ENCODE peak calls at places on chromosomes 16 and 17, in ten cellular contexts. One of them, this sample, is unnamed.

GRCh38 chr17:19992803-19993713 is 15.4 kb upstream of the AKAP10 start:
- DNase-seq in heart left ventricle: peak; percentile 91
- DNase-seq in gastrocnemius medialis: peak; percentile 80
- DNase-seq in breast epithelium: peak; percentile 87
- DNase-seq in adrenal gland: peak; percentile 87
- DNase-seq in astrocyte of the spinal cord: peak; percentile 90
- DNase-seq in ovary: peak; percentile 88
- DNase-seq in mucosa of descending colon: peak; percentile 90
- DNase-seq in coronary artery: peak; percentile 90
- DNase-seq in epithelial cell of esophagus: peak; percentile 89
- DNase-seq in this sample: peak; percentile 88

GRCh38 chr16:57621521-57622268 is 6.7 kb upstream of the ADGRG1 start:
- DNase-seq in adrenal gland: no peak
- DNase-seq in heart left ventricle: peak; percentile 25
- DNase-seq in epithelial cell of esophagus: peak; percentile 87
- DNase-seq in mucosa of descending colon: no peak
- DNase-seq in ovary: no peak
- DNase-seq in astrocyte of the spinal cord: no peak
- DNase-seq in breast epithelium: peak; percentile 52
- DNase-seq in gastrocnemius medialis: no peak
- DNase-seq in coronary artery: no peak
- DNase-seq in this sample: no peak

GRCh38 chr17:30196504-30196903 is 39.0 kb downstream of the SLC6A4 start:
- DNase-seq in ovary: no peak
- DNase-seq in breast epithelium: no peak
- DNase-seq in coronary artery: no peak
- DNase-seq in gastrocnemius medialis: no peak
- DNase-seq in astrocyte of the spinal cord: no peak
- DNase-seq in adrenal gland: no peak
- DNase-seq in epithelial cell of esophagus: no peak
- DNase-seq in mucosa of descending colon: no peak
- DNase-seq in heart left ventricle: no peak
- DNase-seq in this sample: no peak

GRCh38 chr17:50234581-50234980 is 33.1 kb upstream of the COL1A1 start:
- DNase-seq in epithelial cell of esophagus: peak; percentile 77
- DNase-seq in coronary artery: no peak
- DNase-seq in adrenal gland: no peak
- DNase-seq in heart left ventricle: no peak
- DNase-seq in gastrocnemius medialis: no peak
- DNase-seq in mucosa of descending colon: no peak
- DNase-seq in breast epithelium: no peak
- DNase-seq in astrocyte of the spinal cord: no peak
- DNase-seq in ovary: no peak
- DNase-seq in this sample: no peak

GRCh38 chr17:45225964-45226530 is 4.4 kb downstream of the FMNL1 start:
- DNase-seq in ovary: no peak
- DNase-seq in breast epithelium: no peak
- DNase-seq in astrocyte of the spinal cord: no peak
- DNase-seq in heart left ventricle: peak; percentile 89
- DNase-seq in mucosa of descending colon: peak; percentile 82
- DNase-seq in epithelial cell of esophagus: peak; percentile 21
- DNase-seq in coronary artery: peak; percentile 74
- DNase-seq in gastrocnemius medialis: peak; percentile 72
- DNase-seq in adrenal gland: peak; percentile 70
- DNase-seq in this sample: no peak

GRCh38 chr16:55678061-55678935 is 22.5 kb downstream of the SLC6A2 start:
- DNase-seq in astrocyte of the spinal cord: no peak
- DNase-seq in adrenal gland: no peak
- DNase-seq in ovary: no peak
- DNase-seq in gastrocnemius medialis: no peak
- DNase-seq in coronary artery: no peak
- DNase-seq in breast epithelium: no peak
- DNase-seq in heart left ventricle: no peak
- DNase-seq in mucosa of descending colon: no peak
- DNase-seq in epithelial cell of esophagus: no peak
- DNase-seq in this sample: no peak

GRCh38 chr17:54063639-54064038 is 240.9 kb downstream of the KIF2B start:
- DNase-seq in astrocyte of the spinal cord: no peak
- DNase-seq in epithelial cell of esophagus: peak; percentile 87
- DNase-seq in coronary artery: no peak
- DNase-seq in ovary: no peak
- DNase-seq in adrenal gland: no peak
- DNase-seq in breast epithelium: no peak
- DNase-seq in mucosa of descending colon: no peak
- DNase-seq in heart left ventricle: no peak
- DNase-seq in gastrocnemius medialis: no peak
- DNase-seq in this sample: no peak

GRCh38 chr16:6548507-6548906 is 784.1 kb upstream of the RBFOX1 start:
- DNase-seq in astrocyte of the spinal cord: no peak
- DNase-seq in heart left ventricle: no peak
- DNase-seq in epithelial cell of esophagus: no peak
- DNase-seq in ovary: no peak
- DNase-seq in coronary artery: no peak
- DNase-seq in gastrocnemius medialis: no peak
- DNase-seq in adrenal gland: no peak
- DNase-seq in breast epithelium: no peak
- DNase-seq in mucosa of descending colon: no peak
- DNase-seq in this sample: no peak

GRCh38 chr17:17792551-17793377 is 44.0 kb downstream of the SREBF1 start:
- DNase-seq in astrocyte of the spinal cord: peak; percentile 85
- DNase-seq in adrenal gland: peak; percentile 49
- DNase-seq in coronary artery: no peak
- DNase-seq in epithelial cell of esophagus: no peak
- DNase-seq in mucosa of descending colon: no peak
- DNase-seq in ovary: peak; percentile 78
- DNase-seq in breast epithelium: no peak
- DNase-seq in heart left ventricle: no peak
- DNase-seq in gastrocnemius medialis: no peak
- DNase-seq in this sample: peak; percentile 91

GRCh38 chr17:35748323-35748960 is 4.6 kb downstream of the GAS2L2 start:
- DNase-seq in gastrocnemius medialis: no peak
- DNase-seq in astrocyte of the spinal cord: no peak
- DNase-seq in heart left ventricle: no peak
- DNase-seq in coronary artery: no peak
- DNase-seq in adrenal gland: peak; percentile 73
- DNase-seq in mucosa of descending colon: no peak
- DNase-seq in breast epithelium: no peak
- DNase-seq in epithelial cell of esophagus: peak; percentile 45
- DNase-seq in ovary: no peak
- DNase-seq in this sample: no peak

GRCh38 chr17:31310260-31310659 is 3.6 kb downstream of the EVI2B start:
- DNase-seq in breast epithelium: no peak
- DNase-seq in astrocyte of the spinal cord: no peak
- DNase-seq in gastrocnemius medialis: no peak
- DNase-seq in adrenal gland: no peak
- DNase-seq in ovary: no peak
- DNase-seq in heart left ventricle: no peak
- DNase-seq in coronary artery: no peak
- DNase-seq in mucosa of descending colon: peak; percentile 25
- DNase-seq in epithelial cell of esophagus: no peak
- DNase-seq in this sample: no peak

GRCh38 chr17:79595471-79595870 is 15.4 kb downstream of the RBFOX3 start:
- DNase-seq in epithelial cell of esophagus: no peak
- DNase-seq in mucosa of descending colon: no peak
- DNase-seq in gastrocnemius medialis: no peak
- DNase-seq in breast epithelium: no peak
- DNase-seq in astrocyte of the spinal cord: no peak
- DNase-seq in ovary: no peak
- DNase-seq in heart left ventricle: no peak
- DNase-seq in adrenal gland: no peak
- DNase-seq in coronary artery: no peak
- DNase-seq in this sample: no peak

GRCh38 chr16:75632857-75633256 is 9.8 kb upstream of the ADAT1 start:
- DNase-seq in ovary: no peak
- DNase-seq in epithelial cell of esophagus: no peak
- DNase-seq in coronary artery: no peak
- DNase-seq in mucosa of descending colon: no peak
- DNase-seq in astrocyte of the spinal cord: no peak
- DNase-seq in gastrocnemius medialis: no peak
- DNase-seq in adrenal gland: no peak
- DNase-seq in breast epithelium: no peak
- DNase-seq in heart left ventricle: no peak
- DNase-seq in this sample: no peak
- H3K4me3 ChIP-seq in ovary: no peak overlapping the region
- H3K4me3 ChIP-seq in epithelial cell of esophagus: no peak overlapping the region
- H3K4me3 ChIP-seq in coronary artery: no peak overlapping the region
- H3K4me3 ChIP-seq in mucosa of descending colon: no peak overlapping the region
- H3K4me3 ChIP-seq in astrocyte of the spinal cord: no peak overlapping the region
- H3K4me3 ChIP-seq in gastrocnemius medialis: no peak overlapping the region
- H3K4me3 ChIP-seq in adrenal gland: no peak overlapping the region
- H3K4me3 ChIP-seq in breast epithelium: no peak overlapping the region
- H3K4me3 ChIP-seq in heart left ventricle: no peak overlapping the region
- H3K4me3 ChIP-seq in this sample: no peak overlapping the region

GRCh38 chr16:74064120-74064735 is 232.4 kb upstream of the PSMD7 start:
- DNase-seq in coronary artery: no peak
- DNase-seq in astrocyte of the spinal cord: no peak
- DNase-seq in adrenal gland: no peak
- DNase-seq in epithelial cell of esophagus: no peak
- DNase-seq in heart left ventricle: no peak
- DNase-seq in mucosa of descending colon: no peak
- DNase-seq in breast epithelium: no peak
- DNase-seq in ovary: no peak
- DNase-seq in gastrocnemius medialis: no peak
- DNase-seq in this sample: no peak
- TF ChIP-seq CTCF in coronary artery: no peak
- TF ChIP-seq CTCF in astrocyte of the spinal cord: no peak
- TF ChIP-seq CTCF in adrenal gland: no peak
- TF ChIP-seq CTCF in epithelial cell of esophagus: no peak
- TF ChIP-seq CTCF in heart left ventricle: peak; percentile 21
- TF ChIP-seq CTCF in mucosa of descending colon: no peak
- TF ChIP-seq CTCF in breast epithelium: no peak
- TF ChIP-seq CTCF in ovary: no peak
- TF ChIP-seq CTCF in gastrocnemius medialis: no peak
- TF ChIP-seq CTCF in this sample: no peak

GRCh38 chr17:2243953-2244352 is 59.6 kb downstream of the SMG6 start:
- DNase-seq in heart left ventricle: no peak
- DNase-seq in coronary artery: no peak
- DNase-seq in mucosa of descending colon: no peak
- DNase-seq in gastrocnemius medialis: no peak
- DNase-seq in breast epithelium: no peak
- DNase-seq in ovary: no peak
- DNase-seq in adrenal gland: no peak
- DNase-seq in astrocyte of the spinal cord: no peak
- DNase-seq in epithelial cell of esophagus: no peak
- DNase-seq in this sample: no peak

GRCh38 chr17:2241823-2242222 is 61.8 kb downstream of the SMG6 start:
- DNase-seq in mucosa of descending colon: no peak
- DNase-seq in gastrocnemius medialis: no peak
- DNase-seq in breast epithelium: no peak
- DNase-seq in coronary artery: no peak
- DNase-seq in ovary: peak; percentile 29
- DNase-seq in epithelial cell of esophagus: no peak
- DNase-seq in astrocyte of the spinal cord: peak; percentile 83
- DNase-seq in adrenal gland: no peak
- DNase-seq in heart left ventricle: no peak
- DNase-seq in this sample: peak; percentile 94

GRCh38 chr17:2247005-2247404 is 56.6 kb downstream of the SMG6 start:
- DNase-seq in astrocyte of the spinal cord: no peak
- DNase-seq in ovary: no peak
- DNase-seq in adrenal gland: no peak
- DNase-seq in heart left ventricle: no peak
- DNase-seq in coronary artery: no peak
- DNase-seq in gastrocnemius medialis: no peak
- DNase-seq in mucosa of descending colon: no peak
- DNase-seq in epithelial cell of esophagus: no peak
- DNase-seq in breast epithelium: no peak
- DNase-seq in this sample: no peak

GRCh38 chr17:2240541-2240940 is 63.0 kb downstream of the SMG6 start:
- DNase-seq in adrenal gland: no peak
- DNase-seq in coronary artery: no peak
- DNase-seq in epithelial cell of esophagus: no peak
- DNase-seq in heart left ventricle: no peak
- DNase-seq in astrocyte of the spinal cord: no peak
- DNase-seq in mucosa of descending colon: no peak
- DNase-seq in gastrocnemius medialis: no peak
- DNase-seq in breast epithelium: no peak
- DNase-seq in ovary: no peak
- DNase-seq in this sample: no peak

DNA sequence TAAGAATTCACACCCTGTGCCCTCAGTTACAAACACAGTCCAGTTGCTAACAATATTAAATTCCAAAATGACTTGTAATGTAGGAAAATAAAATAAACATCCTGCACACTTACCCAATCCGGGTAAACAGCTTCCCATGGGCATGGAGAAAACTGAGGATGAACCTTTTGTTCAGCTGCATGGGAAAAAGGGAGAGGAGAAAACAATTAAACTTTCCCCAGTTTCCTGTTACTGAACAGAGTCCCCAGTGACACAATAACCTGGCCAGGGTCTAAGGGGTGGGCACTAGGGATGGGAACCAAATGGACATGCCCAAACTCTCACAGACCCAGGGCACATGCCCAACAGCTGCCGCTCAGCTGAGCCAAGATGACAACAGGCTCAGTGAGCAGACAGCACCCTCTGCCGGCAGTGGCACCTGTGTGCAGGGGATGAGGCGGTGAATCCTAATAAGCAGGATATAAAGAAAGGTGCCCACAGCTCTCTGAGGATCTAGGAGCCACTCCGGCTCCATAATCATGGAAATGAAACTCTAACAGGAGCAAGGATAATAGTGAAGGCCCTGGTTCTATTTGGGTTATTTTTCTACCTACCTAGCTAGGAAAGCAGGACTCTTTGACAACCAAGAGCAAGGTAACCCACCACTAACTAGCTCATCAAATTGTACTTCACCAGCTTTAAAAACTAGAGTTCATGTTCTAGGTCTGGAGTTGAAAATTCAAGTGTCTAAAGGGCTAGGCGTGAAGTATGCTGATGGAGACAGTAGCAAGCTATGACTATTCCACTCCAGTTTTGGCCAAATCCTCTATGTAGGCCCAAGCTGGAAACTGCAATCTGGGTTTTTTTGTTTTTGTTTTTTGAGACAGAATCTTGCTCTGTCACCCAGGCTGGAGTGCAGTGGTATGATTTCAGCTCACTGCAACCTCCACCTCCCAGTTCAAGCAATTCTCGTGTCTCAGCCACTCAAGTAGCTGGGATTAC is 58.8 kb downstream of the SMG6 start:
- DNase-seq in adrenal gland: peak; percentile 81
- DNase-seq in coronary artery: peak; percentile 91
- DNase-seq in heart left ventricle: peak; percentile 94
- DNase-seq in gastrocnemius medialis: peak; percentile 87
- DNase-seq in epithelial cell of esophagus: peak; percentile 80
- DNase-seq in ovary: peak; percentile 87
- DNase-seq in breast epithelium: peak; percentile 85
- DNase-seq in mucosa of descending colon: peak; percentile 87
- DNase-seq in astrocyte of the spinal cord: peak; percentile 89
- DNase-seq in this sample: peak; percentile 97
- H3K4me3 ChIP-seq in adrenal gland: no peak overlapping the region
- H3K4me3 ChIP-seq in coronary artery: no peak overlapping the region
- H3K4me3 ChIP-seq in heart left ventricle: no peak overlapping the region
- H3K4me3 ChIP-seq in gastrocnemius medialis: no peak overlapping the region
- H3K4me3 ChIP-seq in epithelial cell of esophagus: no peak overlapping the region
- H3K4me3 ChIP-seq in ovary: no peak overlapping the region
- H3K4me3 ChIP-seq in breast epithelium: no peak overlapping the region
- H3K4me3 ChIP-seq in mucosa of descending colon: no peak overlapping the region
- H3K4me3 ChIP-seq in astrocyte of the spinal cord: no peak overlapping the region
- H3K4me3 ChIP-seq in this sample: peak overlapping the region; percentile 27

DNA sequence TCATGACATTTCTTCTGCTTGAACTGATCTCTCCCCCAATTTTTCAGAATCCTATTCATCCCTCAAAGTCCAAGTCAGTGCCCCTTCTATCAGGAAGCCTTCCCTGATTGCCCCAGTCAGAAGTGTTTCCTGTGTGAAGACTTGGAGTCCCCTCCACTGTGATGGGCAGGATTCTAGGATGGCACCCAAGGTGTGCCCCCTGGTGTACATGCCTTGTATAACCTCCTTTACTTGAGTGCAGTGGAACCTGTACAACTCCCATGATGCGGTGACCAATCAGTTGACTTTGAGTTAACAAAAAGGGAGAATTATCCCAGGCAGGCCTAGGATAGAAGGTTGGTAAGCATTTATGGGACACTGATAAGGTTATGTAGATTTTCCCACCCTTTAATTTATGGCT is 23.4 kb downstream of the MYH13 start:
- DNase-seq in gastrocnemius medialis: no peak
- DNase-seq in breast epithelium: no peak
- DNase-seq in mucosa of descending colon: peak; percentile 13
- DNase-seq in ovary: no peak
- DNase-seq in astrocyte of the spinal cord: no peak
- DNase-seq in epithelial cell of esophagus: no peak
- DNase-seq in adrenal gland: no peak
- DNase-seq in coronary artery: no peak
- DNase-seq in heart left ventricle: no peak
- DNase-seq in this sample: peak; percentile 21
- TF ChIP-seq CTCF in gastrocnemius medialis: no peak
- TF ChIP-seq CTCF in breast epithelium: no peak
- TF ChIP-seq CTCF in mucosa of descending colon: no peak
- TF ChIP-seq CTCF in ovary: no peak
- TF ChIP-seq CTCF in astrocyte of the spinal cord: no peak
- TF ChIP-seq CTCF in epithelial cell of esophagus: no peak
- TF ChIP-seq CTCF in adrenal gland: no peak
- TF ChIP-seq CTCF in coronary artery: no peak
- TF ChIP-seq CTCF in heart left ventricle: no peak
- TF ChIP-seq CTCF in this sample: peak; percentile 29

This sample was measured in fibroblast of pulmonary artery.